ENCODE peak calls at places on chromosomes 3 and 15, in ten cellular contexts. Z is fibroblast of pulmonary artery; L is right cardiac atrium; G is NCI-H1694; X is activated CD8-positive, alpha-beta memory T cell treated with anti-CD3 and anti-CD28 coated beads, Interleukin-2, amount 50 U/mL, for 48 hours; I is SW 1271; N is HFFc6; J is neural progenitor cell; Y is progenitor cell of endocrine pancreas; Q is NCI-H510A treated with DMSO at 0.1 percent for 48 hours. A is an unnamed sample.
A peak's percentile ranks its signal among the peaks of the same experiment; 100 is the strongest.

GRCh38 chr15:52438047-52438446 is 90.6 kb downstream of the MYO5A start:
- DNase-seq in X (no peak), I (no peak), Z (peak; percentile 72), G (no peak), Q (no peak), L (no peak), J (no peak), N (no peak), Y (no peak), A (no peak)

GRCh38 chr3:156694536-156694935 is 20.1 kb downstream of the TIPARP start:
- DNase-seq in Q (no peak), L (no peak), Z (no peak), N (peak; percentile 58), J (no peak), G (no peak), I (no peak), Y (no peak), X (no peak), A (no peak)

GRCh38 chr15:74402873-74403589 is 30.7 kb downstream of the SEMA7A start:
- DNase-seq in I (no peak), G (no peak), X (peak; percentile 89), J (no peak), N (no peak), L (peak; percentile 55), Z (no peak), Q (no peak), Y (no peak), A (no peak)

GRCh38 chr3:170037463-170038433 is at the start of gene GPR160:
- DNase-seq in Q (peak; percentile 62), N (no peak), I (no peak), X (peak; percentile 95), Y (peak; percentile 89), J (peak; percentile 89), G (peak; percentile 44), Z (peak; percentile 37), L (peak; percentile 87), A (peak; percentile 77)

GRCh38 chr15:76342382-76343201 is 6.0 kb downstream of the ISL2 start:
- DNase-seq in X (no peak), L (no peak), N (no peak), I (no peak), Y (no peak), G (no peak), Z (no peak), Q (no peak), J (peak; percentile 69), A (peak; percentile 40)

GRCh38 chr15:72227192-72227586 is 3.8 kb downstream of the PKM start:
- DNase-seq in I (peak; percentile 47), X (peak; percentile 81), J (no peak), N (peak; percentile 86), Q (no peak), Y (no peak), Z (peak; percentile 86), L (no peak), G (no peak), A (no peak)

GRCh38 chr3:132254076-132254755 is 63.0 kb upstream of the ACP3 start:
- DNase-seq in X (no peak), J (no peak), I (no peak), L (no peak), Y (no peak), G (no peak), Q (no peak), Z (no peak), N (no peak), A (no peak)

GRCh38 chr15:73727330-73728018 is 25.7 kb downstream of the INSYN1 start:
- DNase-seq in Q (no peak), Y (no peak), L (peak; percentile 61), Z (peak; percentile 61), G (no peak), I (no peak), J (no peak), X (no peak), N (peak; percentile 95), A (no peak)

GRCh38 chr3:46593274-46593862 is 19.0 kb upstream of the FAM240A start:
- DNase-seq in Y (no peak), X (no peak), N (no peak), Q (no peak), Z (no peak), L (no peak), G (no peak), J (no peak), I (no peak), A (no peak)

GRCh38 chr3:24510030-24510648 is 15.5 kb upstream of the THRB start:
- DNase-seq in I (no peak), N (no peak), J (no peak), G (no peak), Y (no peak), Z (no peak), Q (no peak), X (no peak), L (no peak), A (no peak)

GRCh38 chr3:178203152-178203551 is 333.1 kb upstream of the KCNMB2 start:
- DNase-seq in N (peak; percentile 37), Z (peak; percentile 21), Y (no peak), X (no peak), J (no peak), L (no peak), Q (no peak), G (no peak), I (no peak), A (no peak)

GRCh38 chr15:56794923-56795329 is 61.6 kb upstream of the ZNF280D start:
- DNase-seq in Q (no peak), I (no peak), Y (no peak), Z (peak; percentile 15), G (no peak), N (no peak), X (no peak), J (no peak), L (no peak), A (no peak)

GRCh38 chr15:96701443-96701842 is 370.9 kb downstream of the NR2F2 start:
- DNase-seq in I (no peak), Q (no peak), G (no peak), X (no peak), J (no peak), Z (no peak), L (no peak), Y (no peak), N (no peak), A (no peak)

GRCh38 chr3:43647331-43648166 is 25.7 kb upstream of the ANO10 start:
- DNase-seq in J (no peak), I (no peak), Z (no peak), X (no peak), N (no peak), Q (no peak), Y (no peak), G (no peak), L (no peak), A (no peak)

GRCh38 chr3:128973988-128974564 is 19.8 kb downstream of the CFAP92 start:
- DNase-seq in I (no peak), Z (no peak), Y (no peak), L (no peak), G (no peak), N (no peak), J (no peak), Q (no peak), X (no peak), A (no peak)

GRCh38 chr3:14885307-14885706 is 62.1 kb upstream of the NR2C2 start:
- DNase-seq in L (no peak), I (no peak), J (no peak), Q (no peak), G (no peak), N (no peak), Z (no peak), Y (no peak), X (no peak), A (no peak)

GRCh38 chr3:17518189-17519059 is 224.0 kb downstream of the TBC1D5 start:
- DNase-seq in G (no peak), Q (peak; percentile 16), Z (no peak), I (no peak), X (no peak), L (peak; percentile 16), N (no peak), J (peak; percentile 88), Y (no peak), A (no peak)

GRCh38 chr15:50876989-50877360 is 31.5 kb upstream of the AP4E1 start:
- DNase-seq in X (peak; percentile 78), I (peak; percentile 6), G (peak; percentile 82), J (peak; percentile 87), L (peak; percentile 74), N (peak; percentile 92), Q (peak; percentile 54), Y (peak; percentile 66), Z (peak; percentile 95), A (peak; percentile 84)

GRCh38 chr15:87582169-87582568 is 674.4 kb downstream of the NTRK3 start:
- DNase-seq in X (no peak), L (no peak), Q (no peak), N (no peak), J (no peak), I (no peak), Y (no peak), G (no peak), Z (no peak), A (no peak)

GRCh38 chr15:62845239-62846126 is 197.1 kb upstream of the TPM1 start:
- DNase-seq in J (no peak), I (no peak), Z (no peak), Y (no peak), Q (no peak), X (no peak), N (peak; percentile 71), L (no peak), G (no peak), A (no peak)

GRCh38 chr3:119817964-119818363 is 36.1 kb downstream of the NR1I2 start:
- DNase-seq in X (no peak), G (no peak), Q (no peak), Z (no peak), N (no peak), J (peak; percentile 27), L (no peak), Y (no peak), I (no peak), A (no peak)

GRCh38 chr3:123071146-123071545 is 4.3 kb downstream of the PDIA5 start:
- DNase-seq in G (peak; percentile 59), N (no peak), Z (peak; percentile 69), J (peak; percentile 38), X (no peak), Y (no peak), Q (no peak), L (no peak), I (no peak), A (no peak)

GRCh38 chr15:29952245-29952644 is 130.0 kb upstream of the TJP1 start:
- DNase-seq in X (no peak), L (no peak), I (no peak), N (no peak), G (no peak), J (peak; percentile 40), Y (no peak), Q (no peak), Z (no peak), A (no peak)

GRCh38 chr15:59941612-59942011 is 62.5 kb upstream of the FOXB1 start:
- DNase-seq in X (no peak), G (no peak), N (no peak), I (no peak), J (peak; percentile 61), Y (no peak), Z (no peak), L (no peak), Q (no peak), A (no peak)

GRCh38 chr3:42960282-42960681 is 18.8 kb upstream of the GASK1A start:
- DNase-seq in Q (no peak), N (no peak), G (no peak), J (no peak), L (no peak), I (no peak), X (no peak), Y (no peak), Z (peak; percentile 37), A (no peak)

GRCh38 chr3:179464296-179465092 is 13.2 kb upstream of the GNB4 start:
- DNase-seq in Y (no peak), X (peak; percentile 51), L (no peak), J (peak; percentile 27), Z (no peak), I (no peak), Q (peak; percentile 17), N (no peak), G (no peak), A (no peak)

GRCh38 chr3:139286241-139286640 is 57.6 kb upstream of the MRPS22 start:
- DNase-seq in J (no peak), L (no peak), N (no peak), I (no peak), X (no peak), Y (no peak), Q (no peak), G (no peak), Z (no peak), A (no peak)

GRCh38 chr3:194087995-194088841 is 47.7 kb upstream of the HES1 start:
- DNase-seq in J (no peak), I (no peak), Q (no peak), N (no peak), L (no peak), X (no peak), Z (no peak), Y (no peak), G (no peak), A (no peak)

A was measured in mesothelial cell of epicardium.